ENCODE peak calls at places on chromosomes 1 and 21, in five cellular contexts. F is A549, U is bronchial epithelial cell, X is AG09309, P is BE2C. V is an unnamed sample.

GRCh38 chr1:53061123-53061858 is 722 bp upstream of the PODN start:
- DNase-seq in F (no peak), U (no peak), X (no peak), P (no peak), V (no peak)

GRCh38 chr1:90973897-90974798 is 47.7 kb downstream of the ZNF644 start:
- DNase-seq in F (no peak), U (peak; percentile 69), X (no peak), P (no peak), V (no peak)

GRCh38 chr21:17146426-17146825 is 366.4 kb upstream of the CXADR start:
- DNase-seq in F (no peak), U (no peak), X (no peak), P (peak; percentile 10), V (no peak)

GRCh38 chr1:119743776-119744597 is 24.7 kb downstream of the HMGCS2 start:
- DNase-seq in F (peak; percentile 60), U (peak; percentile 57), X (peak; percentile 28), P (peak; percentile 69), V (peak; percentile 31)

GRCh38 chr1:15723631-15724246 is 12.3 kb upstream of the SLC25A34 start:
- DNase-seq in F (no peak), U (no peak), X (no peak), P (no peak), V (no peak)

GRCh38 chr1:113442130-113442529 is 51.8 kb downstream of the MAGI3 start:
- DNase-seq in F (no peak), U (no peak), X (no peak), P (no peak), V (no peak)

GRCh38 chr1:199308349-199308846 is 669.6 kb downstream of the PTPRC start:
- DNase-seq in F (no peak), U (no peak), X (no peak), P (no peak), V (no peak)

GRCh38 chr1:171793656-171794055 is 12.2 kb downstream of the METTL13 start:
- DNase-seq in F (no peak), U (peak; percentile 7), X (no peak), P (no peak), V (no peak)

GRCh38 chr1:1304331-1305299 is 3.1 kb downstream of the ACAP3 start:
- DNase-seq in F (peak; percentile 64), U (peak; percentile 51), X (peak; percentile 31), P (peak; percentile 97), V (no peak)

GRCh38 chr1:216944864-216945505 is 221.8 kb upstream of the ESRRG start:
- DNase-seq in F (no peak), U (no peak), X (no peak), P (no peak), V (no peak)
- TF ChIP-seq CTCF in F (no peak), U (peak; percentile 1), X (no peak), P (peak; percentile 17), V (no peak)

GRCh38 chr1:202571719-202572339 is 138.4 kb downstream of the SYT2 start:
- DNase-seq in F (peak; percentile 42), U (peak; percentile 43), X (no peak), P (peak; percentile 57), V (no peak)
- TF ChIP-seq CTCF in F (peak; percentile 76), U (peak; percentile 79), X (peak; percentile 85), P (peak; percentile 96), V (peak; percentile 81)

GRCh38 chr1:71343686-71344416 is 263.0 kb upstream of the ZRANB2 start:
- DNase-seq in F (no peak), U (peak; percentile 74), X (no peak), P (no peak), V (no peak)
- TF ChIP-seq CTCF in F (no peak), U (no peak), X (peak; percentile 36), P (peak; percentile 20), V (peak; percentile 18)

DNA sequence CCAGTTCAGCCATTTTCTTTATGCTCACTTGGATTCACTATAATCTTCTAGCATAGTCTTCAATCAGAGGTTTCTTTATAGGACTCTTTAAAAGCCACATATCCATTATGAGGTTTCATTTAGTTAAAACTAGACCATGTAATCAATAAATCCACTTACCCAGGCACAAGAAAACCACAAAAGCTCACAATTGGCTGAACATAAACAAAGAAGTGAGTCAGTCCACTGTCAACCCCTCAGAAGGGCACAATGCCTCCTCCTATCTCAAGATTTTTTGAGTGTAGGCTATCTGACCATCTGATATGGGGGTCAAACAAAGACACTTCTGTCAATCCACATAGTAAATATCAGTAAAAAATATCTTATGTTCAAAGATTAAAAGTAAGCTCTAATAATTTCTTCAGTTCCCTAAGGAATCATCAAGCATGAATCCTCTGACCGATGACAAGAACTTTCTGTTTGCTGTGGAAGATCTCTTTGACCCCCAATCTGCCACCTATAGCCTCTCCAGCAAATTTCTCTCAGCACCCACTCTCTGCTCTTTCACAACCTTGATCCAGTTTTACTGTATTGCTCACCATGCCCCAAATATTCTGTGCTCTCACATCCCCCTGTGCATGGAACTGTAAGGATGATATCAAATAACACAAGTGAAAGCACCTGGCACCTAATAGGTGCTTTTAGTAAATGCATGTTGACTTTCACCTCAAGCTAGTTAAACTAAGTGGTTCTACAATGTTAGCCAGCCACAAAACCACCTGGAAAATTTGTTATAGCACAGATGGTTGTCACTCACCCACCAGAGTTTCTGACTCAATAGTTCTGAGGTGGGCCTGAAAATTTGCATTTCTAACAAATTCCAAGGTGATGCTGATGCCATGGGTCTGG is 16.7 kb downstream of the RAB3B start:
- DNase-seq in F (no peak), U (no peak), X (no peak), P (no peak), V (no peak)
- TF ChIP-seq CTCF in F (no peak), U (no peak), X (no peak), P (no peak), V (no peak)

DNA sequence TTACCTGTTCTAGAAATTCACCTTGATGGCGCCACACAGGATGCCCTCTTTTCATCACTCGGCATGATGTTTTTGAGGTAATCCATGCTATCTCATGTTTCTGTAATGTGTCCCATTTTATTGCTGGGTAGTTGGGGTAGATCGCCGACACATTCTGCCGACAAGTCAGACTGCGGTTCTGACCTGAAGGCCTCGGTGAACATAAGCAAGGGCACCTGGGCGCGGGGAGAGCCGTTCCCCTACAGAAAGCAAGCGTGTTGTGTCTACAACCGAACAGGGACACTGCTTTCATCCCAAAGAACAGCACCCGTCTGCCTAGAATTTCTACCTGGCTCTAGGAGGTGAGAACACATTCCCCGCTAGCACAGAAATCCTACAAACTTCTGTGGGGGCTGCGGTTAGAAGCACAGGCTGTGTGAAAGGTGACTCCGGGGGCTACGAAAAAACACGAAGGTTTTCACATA is 149.2 kb downstream of the PPIAL4G start:
- DNase-seq in F (peak; percentile 13), U (peak; percentile 15), X (no peak), P (no peak), V (no peak)
- TF ChIP-seq CTCF in F (no peak), U (no peak), X (no peak), P (no peak), V (no peak)

GRCh38 chr1:243745361-243745760 is 104.7 kb downstream of the AKT3 start:
- DNase-seq in F (no peak), U (no peak), X (no peak), P (no peak), V (no peak)

GRCh38 chr1:243751506-243751905 is 98.5 kb downstream of the AKT3 start:
- DNase-seq in F (no peak), U (no peak), X (no peak), P (no peak), V (no peak)

GRCh38 chr1:243748227-243748626 is 101.8 kb downstream of the AKT3 start:
- DNase-seq in F (no peak), U (no peak), X (no peak), P (no peak), V (no peak)

GRCh38 chr1:243746736-243747135 is 103.3 kb downstream of the AKT3 start:
- DNase-seq in F (no peak), U (no peak), X (no peak), P (no peak), V (no peak)

GRCh38 chr1:243748706-243749283 is 101.2 kb downstream of the AKT3 start:
- DNase-seq in F (peak; percentile 80), U (peak; percentile 77), X (peak; percentile 51), P (peak; percentile 47), V (no peak)
- TF ChIP-seq CTCF in F (peak; percentile 81), U (peak; percentile 59), X (peak; percentile 69), P (peak; percentile 90), V (peak; percentile 79)

GRCh38 chr1:174931214-174931613 is 68.5 kb upstream of the CACYBP start:
- DNase-seq in F (no peak), U (no peak), X (no peak), P (no peak), V (no peak)

GRCh38 chr1:174938306-174939000 is 61.3 kb upstream of the CACYBP start:
- DNase-seq in F (no peak), U (no peak), X (no peak), P (no peak), V (no peak)

DNA sequence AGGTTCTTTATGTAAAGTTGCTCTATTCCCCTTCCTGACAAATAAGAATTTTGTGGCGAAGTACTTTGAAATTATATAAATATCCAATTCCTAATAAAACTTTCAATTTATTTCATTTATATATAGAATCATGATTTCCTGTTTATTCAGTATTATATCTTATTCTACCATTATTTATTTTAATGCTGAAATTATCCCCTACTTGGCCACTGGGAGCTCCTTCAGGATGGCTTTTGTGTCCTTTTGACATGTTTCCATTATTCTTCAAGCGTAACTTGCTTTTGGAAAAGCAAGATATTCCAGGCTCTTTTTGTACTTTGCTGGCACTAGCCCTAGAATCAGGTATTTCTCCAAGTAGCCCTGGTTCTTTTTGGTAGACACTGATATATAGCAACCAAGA is 67.2 kb upstream of the CACYBP start:
- DNase-seq in F (no peak), U (no peak), X (no peak), P (no peak), V (no peak)
- TF ChIP-seq CTCF in F (no peak), U (no peak), X (no peak), P (no peak), V (no peak)

V was measured in progenitor cell of endocrine pancreas.